ENCODE peak calls at places on chromosomes 5 and 9, in nine cellular contexts. Q is CD8-positive, alpha-beta memory T cell; Y is tibial artery; D is esophagus squamous epithelium; O is left ventricle myocardium inferior; R is suprapubic skin; M is IMR-90; C is mammary epithelial cell; H is fibroblast of lung. I is an unnamed sample. For H3K27me3 and H3K9me3, the result is how much of the 10 kb centered on the place peaks cover.

GRCh38 chr9:95048225-95049087 is 269.1 kb downstream of the FANCC start:
- DNase-seq in Q (peak), Y (peak), D (no peak), O (peak), R (no peak), M (no peak), C (peak), H (peak), I (peak)

GRCh38 chr9:86452194-86452828 is 98.1 kb upstream of the TUT7 start:
- DNase-seq in Q (no peak), Y (no peak), D (no peak), O (no peak), R (no peak), M (peak), C (no peak), H (peak), I (no peak)

GRCh38 chr5:72653586-72653985 is 146.4 kb upstream of the ZNF366 start:
- DNase-seq in Q (no peak), Y (no peak), D (no peak), O (no peak), R (no peak), M (no peak), C (no peak), H (no peak), I (no peak)

GRCh38 chr9:130185494-130186005 is 13.3 kb downstream of the NCS1 start:
- DNase-seq in Q (no peak), Y (no peak), D (no peak), O (no peak), R (no peak), M (peak), C (no peak), H (peak), I (no peak)

GRCh38 chr5:142971296-142972013 is 201.3 kb downstream of the ARHGAP26 start:
- DNase-seq in Q (no peak), Y (no peak), D (no peak), O (no peak), R (no peak), M (no peak), C (no peak), H (no peak), I (no peak)

GRCh38 chr5:2173067-2173466 is 290.3 kb upstream of the IRX4 start:
- DNase-seq in Q (no peak), Y (no peak), D (no peak), O (no peak), R (no peak), M (no peak), C (no peak), H (no peak), I (no peak)

GRCh38 chr5:25849270-25849669 is 1189.1 kb downstream of the CDH9 start:
- DNase-seq in Q (no peak), Y (no peak), D (no peak), O (no peak), R (no peak), M (no peak), C (no peak), H (no peak), I (no peak)

GRCh38 chr5:89125372-89125771 is 242.4 kb upstream of the MEF2C start:
- DNase-seq in Q (no peak), Y (no peak), D (no peak), O (no peak), R (no peak), M (no peak), C (no peak), H (no peak), I (no peak)

GRCh38 chr5:138488481-138488945 is 23.2 kb downstream of the EGR1 start:
- DNase-seq in Q (no peak), Y (no peak), D (no peak), O (no peak), R (no peak), M (peak), C (peak), H (no peak), I (peak)

GRCh38 chr9:38294561-38294960 is 97.9 kb upstream of the ALDH1B1 start:
- DNase-seq in Q (no peak), Y (no peak), D (no peak), O (no peak), R (no peak), M (no peak), C (no peak), H (no peak), I (no peak)

GRCh38 chr9:36293918-36294317 is 35.7 kb upstream of the GNE start:
- DNase-seq in Q (no peak), Y (no peak), D (no peak), O (no peak), R (no peak), M (no peak), C (no peak), H (no peak), I (no peak)

GRCh38 chr5:10654566-10654965 is 90.7 kb downstream of the ANKRD33B start:
- DNase-seq in Q (no peak), Y (no peak), D (no peak), O (no peak), R (no peak), M (no peak), C (no peak), H (no peak), I (no peak)

GRCh38 chr5:65364907-65365306 is 116.8 kb downstream of the ADAMTS6 start:
- DNase-seq in Q (no peak), Y (no peak), D (no peak), O (no peak), R (no peak), M (peak), C (no peak), H (peak), I (no peak)

GRCh38 chr9:114033397-114034103 is 44.5 kb downstream of the AMBP start:
- DNase-seq in Q (no peak), Y (peak), D (no peak), O (no peak), R (peak), M (no peak), C (no peak), H (peak), I (no peak)

GRCh38 chr5:14110680-14111079 is 32.5 kb upstream of the TRIO start:
- DNase-seq in Q (no peak), Y (no peak), D (no peak), O (no peak), R (no peak), M (peak), C (peak), H (peak), I (peak)

GRCh38 chr5:77867194-77867691 is 91.1 kb upstream of the TBCA start:
- DNase-seq in Q (no peak), Y (no peak), D (no peak), O (no peak), R (no peak), M (peak), C (no peak), H (peak), I (no peak)

GRCh38 chr5:171336486-171337206 is 27.6 kb downstream of the TLX3 start:
- DNase-seq in Q (no peak), Y (peak), D (no peak), O (no peak), R (no peak), M (peak), C (peak), H (peak), I (peak)
- H3K4me3 ChIP-seq in Q (peak), Y (peak), D (no peak), O (peak), R (peak), M (peak), C (peak), H (peak), I (peak)

GRCh38 chr9:91879231-91879630 is 70.8 kb downstream of the ROR2 start:
- DNase-seq in Q (no peak), Y (no peak), D (no peak), O (no peak), R (no peak), M (no peak), C (no peak), H (no peak), I (no peak)
- H3K27me3 ChIP-seq in Q (under half), Y (under half), D (under half), O (under half), R (under half), M (under half), C (under half), H (under half), I (under half)

GRCh38 chr5:141434006-141434405 is 3.7 kb downstream of the PCDHGA12 start:
- DNase-seq in Q (no peak), Y (no peak), D (no peak), O (no peak), R (no peak), M (peak), C (no peak), H (peak), I (no peak)
- H3K9me3 ChIP-seq in Q (under half), Y (half or more), D (half or more), O (half or more), R (half or more), M (under half), C (under half), H (under half), I (under half)

GRCh38 chr5:27474395-27474794 is 436.0 kb upstream of the CDH9 start:
- DNase-seq in Q (no peak), Y (no peak), D (no peak), O (no peak), R (no peak), M (no peak), C (no peak), H (no peak), I (no peak)
- H3K4me3 ChIP-seq in Q (no peak), Y (no peak), D (no peak), O (peak), R (no peak), M (no peak), C (no peak), H (no peak), I (no peak)

DNA sequence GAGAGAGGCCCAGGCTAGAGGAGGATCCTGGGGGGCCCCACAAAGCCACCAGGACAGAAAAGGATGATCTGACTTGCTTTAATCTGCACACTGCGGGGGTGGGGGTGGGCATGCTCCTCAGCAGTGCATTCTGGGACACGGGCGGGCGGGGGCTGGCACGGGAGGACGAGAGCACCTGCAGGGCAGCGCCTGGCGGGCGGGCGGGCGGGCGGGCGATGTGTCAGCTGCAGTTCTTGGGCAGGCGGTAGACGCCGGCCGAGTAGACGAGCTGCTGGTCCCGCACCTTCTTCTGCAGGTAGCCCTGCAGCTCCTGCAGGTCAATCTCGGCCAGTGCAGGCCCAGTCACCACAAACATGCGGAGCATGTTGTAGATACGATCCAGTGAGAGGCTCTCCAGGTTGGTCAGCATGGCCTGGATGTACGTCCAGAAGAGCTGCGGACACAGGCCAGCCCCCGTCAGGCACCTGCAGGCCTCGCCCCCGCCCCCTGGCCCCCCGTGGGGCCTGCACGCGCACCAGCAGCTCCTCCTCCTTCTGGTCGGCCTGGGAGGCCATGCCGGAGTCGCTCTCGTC is 3.0 kb upstream of the TMEM210 start:
- DNase-seq in Q (no peak), Y (no peak), D (no peak), O (no peak), R (no peak), M (no peak), C (no peak), H (no peak), I (no peak)
- H3K27me3 ChIP-seq in Q (under half), Y (under half), D (under half), O (under half), R (under half), M (under half), C (under half), H (under half), I (under half)

DNA sequence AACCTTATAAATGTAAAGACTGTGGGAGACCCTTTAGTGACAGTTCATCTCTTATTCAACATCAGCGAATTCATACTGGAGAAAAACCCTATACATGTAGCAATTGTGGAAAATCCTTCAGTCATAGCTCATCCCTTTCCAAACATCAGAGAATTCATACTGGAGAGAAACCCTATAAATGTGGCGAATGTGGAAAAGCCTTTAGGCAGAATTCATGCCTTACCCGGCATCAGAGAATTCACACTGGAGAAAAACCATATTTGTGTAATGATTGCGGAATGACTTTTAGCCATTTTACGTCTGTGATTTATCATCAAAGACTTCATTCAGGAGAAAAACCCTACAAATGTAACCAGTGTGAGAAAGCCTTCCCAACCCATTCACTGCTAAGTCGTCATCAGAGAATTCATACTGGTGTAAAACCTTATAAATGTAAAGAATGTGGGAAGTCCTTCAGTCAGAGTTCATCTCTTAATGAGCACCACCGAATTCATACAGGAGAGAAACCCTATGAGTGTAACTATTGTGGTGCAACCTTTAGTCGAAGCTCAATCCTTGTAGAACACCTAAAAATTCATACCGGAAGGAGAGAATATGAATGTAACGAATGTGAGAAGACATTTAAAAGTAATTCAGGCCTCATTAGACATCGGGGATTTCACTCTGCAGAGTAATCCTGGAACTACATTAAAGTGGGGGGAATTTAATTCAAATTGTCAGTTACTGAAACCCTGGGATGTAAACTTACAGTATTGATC is 17.7 kb downstream of the ZNF483 start:
- DNase-seq in Q (no peak), Y (no peak), D (no peak), O (no peak), R (no peak), M (no peak), C (no peak), H (peak), I (no peak)
- H3K9me3 ChIP-seq in Q (half or more), Y (half or more), D (half or more), O (half or more), R (half or more), M (half or more), C (half or more), H (under half), I (half or more)

GRCh38 chr5:172835246-172836030 is 1.4 kb downstream of the ERGIC1 start:
- DNase-seq in Q (no peak), Y (no peak), D (no peak), O (no peak), R (no peak), M (no peak), C (no peak), H (no peak), I (no peak)

GRCh38 chr5:172833691-172834569 is at the start of gene ERGIC1:
- DNase-seq in Q (peak), Y (peak), D (no peak), O (peak), R (peak), M (peak), C (peak), H (peak), I (peak)

GRCh38 chr5:172834570-172835245 is 657 bp downstream of the ERGIC1 start:
- DNase-seq in Q (no peak), Y (no peak), D (no peak), O (no peak), R (no peak), M (no peak), C (no peak), H (no peak), I (peak)

GRCh38 chr5:172832383-172833315 is 1.4 kb upstream of the ERGIC1 start:
- DNase-seq in Q (no peak), Y (peak), D (no peak), O (no peak), R (no peak), M (no peak), C (no peak), H (no peak), I (no peak)

DNA sequence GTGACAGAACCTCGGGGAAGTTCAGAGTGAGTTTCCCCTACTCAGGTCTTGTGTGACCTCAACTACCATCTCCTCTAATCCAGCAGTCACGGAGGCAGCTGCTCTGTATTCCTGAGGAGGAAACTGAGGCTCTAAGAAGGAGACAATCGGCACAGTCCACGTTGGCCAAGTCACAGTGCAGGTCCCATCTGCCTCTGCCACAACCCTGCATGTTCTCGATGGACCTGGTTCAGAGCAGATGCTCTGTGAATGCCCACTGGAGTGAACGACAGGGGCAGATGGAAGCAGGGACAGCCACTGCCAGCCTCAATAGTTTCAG is 720 bp upstream of the ERGIC1 start:
- DNase-seq in Q (no peak), Y (no peak), D (no peak), O (no peak), R (no peak), M (no peak), C (no peak), H (no peak), I (no peak)
- H3K4me3 ChIP-seq in Q (no peak), Y (peak), D (peak), O (peak), R (peak), M (peak), C (no peak), H (no peak), I (peak)

DNA sequence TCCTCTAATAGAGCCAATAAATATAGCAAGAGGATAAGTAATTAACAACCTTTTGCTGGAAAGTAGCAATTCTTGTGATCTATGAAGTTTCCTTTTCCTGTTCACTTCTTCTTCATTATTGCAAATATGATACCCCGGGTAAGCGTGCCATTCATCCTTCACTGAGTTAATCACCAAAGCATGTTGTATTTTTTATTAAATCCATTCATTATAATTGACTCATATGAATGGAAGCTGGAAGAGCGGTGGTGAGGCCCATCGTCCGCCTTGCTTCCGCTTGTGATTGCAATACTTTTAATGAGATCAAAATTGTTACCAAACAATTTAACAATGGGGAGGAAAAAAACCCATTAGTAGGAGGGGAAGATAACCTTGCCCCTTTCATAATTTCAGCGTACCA is 39.2 kb downstream of the TTLL11 start:
- DNase-seq in Q (no peak), Y (no peak), D (no peak), O (no peak), R (no peak), M (no peak), C (no peak), H (peak), I (no peak)
- H3K27me3 ChIP-seq in Q (under half), Y (under half), D (under half), O (under half), R (under half), M (under half), C (under half), H (under half), I (under half)

DNA sequence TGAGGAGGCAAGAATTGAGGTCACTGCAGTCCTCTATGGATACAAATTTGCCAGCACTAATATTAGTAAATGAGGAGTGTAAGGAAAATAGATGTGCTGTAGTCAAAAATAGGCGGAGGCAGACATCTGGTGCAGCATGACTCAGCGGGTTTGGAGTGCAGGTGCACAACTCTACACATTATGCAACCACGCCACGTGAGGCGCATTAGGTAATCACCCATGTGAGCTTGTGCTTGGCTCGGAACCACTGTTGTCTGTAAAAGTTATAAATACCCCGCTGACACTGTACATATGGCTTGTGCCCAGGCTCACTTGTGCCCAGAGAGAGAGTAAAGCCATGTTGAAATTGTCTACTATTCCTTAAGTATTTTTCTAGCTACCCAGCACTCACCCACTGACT is 623.5 kb upstream of the NUDT12 start:
- DNase-seq in Q (no peak), Y (no peak), D (no peak), O (no peak), R (peak), M (no peak), C (peak), H (no peak), I (no peak)
- H3K9me3 ChIP-seq in Q (under half), Y (under half), D (under half), O (under half), R (under half), M (under half), C (under half), H (under half), I (under half)

I was measured in MG63.